ENCODE peak calls at places on chromosomes 12 and 14, in six cellular contexts. M, Z, W, T, K and C are unnamed samples.
A peak's percentile ranks its signal among the peaks of the same experiment; 100 is the strongest.

GRCh38 chr12:10186299-10186698 is 7.5 kb downstream of the TMEM52B start:
- DNase-seq in M (no peak), Z (no peak), W (no peak), T (no peak), K (no peak), C (no peak)

GRCh38 chr12:93699271-93700141 is 22.3 kb downstream of the CRADD start:
- DNase-seq in M (no peak), Z (peak; percentile 56), W (no peak), T (no peak), K (no peak), C (no peak)

GRCh38 chr14:102817942-102818940 is 41.0 kb downstream of the TRAF3 start:
- DNase-seq in M (no peak), Z (no peak), W (no peak), T (no peak), K (no peak), C (no peak)

GRCh38 chr12:118356809-118357326 is 15.8 kb downstream of the TAOK3 start:
- DNase-seq in M (no peak), Z (no peak), W (no peak), T (no peak), K (no peak), C (no peak)

GRCh38 chr12:93622485-93622884 is 50.0 kb downstream of the SOCS2 start:
- DNase-seq in M (no peak), Z (no peak), W (no peak), T (no peak), K (no peak), C (no peak)

GRCh38 chr14:53113992-53114391 is 39.1 kb downstream of the DDHD1 start:
- DNase-seq in M (no peak), Z (no peak), W (no peak), T (no peak), K (no peak), C (no peak)

GRCh38 chr14:24674204-24674970 is 40.4 kb upstream of the GZMB start:
- DNase-seq in M (no peak), Z (no peak), W (no peak), T (no peak), K (no peak), C (no peak)

GRCh38 chr12:5166976-5167375 is 123.3 kb downstream of the KCNA5 start:
- DNase-seq in M (no peak), Z (peak; percentile 6), W (peak; percentile 99), T (no peak), K (no peak), C (no peak)

GRCh38 chr12:102756564-102756963 is 160.5 kb downstream of the PAH start:
- DNase-seq in M (no peak), Z (no peak), W (no peak), T (no peak), K (no peak), C (no peak)

GRCh38 chr12:91562476-91562875 is 379.9 kb upstream of the DCN start:
- DNase-seq in M (no peak), Z (no peak), W (no peak), T (no peak), K (no peak), C (no peak)

GRCh38 chr12:72453079-72453478 is 180.9 kb downstream of the TRHDE start:
- DNase-seq in M (no peak), Z (no peak), W (no peak), T (no peak), K (no peak), C (no peak)

GRCh38 chr12:71556881-71557280 is 106.8 kb downstream of the ZFC3H1 start:
- DNase-seq in M (no peak), Z (peak; percentile 75), W (peak; percentile 72), T (peak; percentile 14), K (no peak), C (no peak)

GRCh38 chr14:54353266-54353665 is 43.5 kb upstream of the CDKN3 start:
- DNase-seq in M (no peak), Z (no peak), W (no peak), T (no peak), K (no peak), C (no peak)

GRCh38 chr12:104177663-104178501 is 37.7 kb upstream of the TXNRD1 start:
- DNase-seq in M (peak; percentile 93), Z (peak; percentile 85), W (peak; percentile 72), T (peak; percentile 63), K (peak; percentile 54), C (no peak)

GRCh38 chr12:92248977-92249376 is 103.3 kb upstream of the BTG1 start:
- DNase-seq in M (no peak), Z (no peak), W (no peak), T (no peak), K (no peak), C (no peak)

GRCh38 chr12:130438243-130438620 is 100.5 kb downstream of the PIWIL1 start:
- DNase-seq in M (peak; percentile 36), Z (no peak), W (no peak), T (no peak), K (peak; percentile 29), C (peak; percentile 66)

GRCh38 chr12:66251049-66251448 is 51.2 kb upstream of the HELB start:
- DNase-seq in M (no peak), Z (no peak), W (no peak), T (no peak), K (no peak), C (no peak)

GRCh38 chr14:22265319-22266140 is 323.5 kb downstream of the DAD1 start:
- DNase-seq in M (no peak), Z (no peak), W (no peak), T (peak; percentile 35), K (no peak), C (no peak)

GRCh38 chr14:52117433-52117832 is 48.6 kb upstream of the NID2 start:
- DNase-seq in M (peak; percentile 79), Z (no peak), W (no peak), T (no peak), K (no peak), C (no peak)

GRCh38 chr14:54343276-54344121 is 53.3 kb upstream of the CDKN3 start:
- DNase-seq in M (no peak), Z (no peak), W (peak; percentile 44), T (no peak), K (no peak), C (no peak)

GRCh38 chr12:49033611-49034286 is 15.2 kb upstream of the PRKAG1 start:
- DNase-seq in M (peak; percentile 56), Z (no peak), W (no peak), T (no peak), K (peak; percentile 34), C (peak; percentile 44)

GRCh38 chr12:49491823-49492222 is 47.0 kb upstream of the KCNH3 start:
- DNase-seq in M (no peak), Z (no peak), W (no peak), T (no peak), K (no peak), C (no peak)

GRCh38 chr14:23138173-23138535 is 19.1 kb upstream of the CEBPE start:
- DNase-seq in M (no peak), Z (no peak), W (no peak), T (no peak), K (no peak), C (no peak)

GRCh38 chr12:123931686-123932321 is 40.8 kb downstream of the CCDC92 start:
- DNase-seq in M (peak; percentile 35), Z (no peak), W (no peak), T (no peak), K (no peak), C (no peak)

GRCh38 chr12:78241472-78241871 is 410.8 kb downstream of the NAV3 start:
- DNase-seq in M (no peak), Z (no peak), W (no peak), T (no peak), K (no peak), C (no peak)

GRCh38 chr14:50052517-50052916 is 63.9 kb downstream of the VCPKMT start:
- DNase-seq in M (peak; percentile 35), Z (no peak), W (no peak), T (no peak), K (no peak), C (peak; percentile 22)

GRCh38 chr12:77923882-77924281 is 93.2 kb downstream of the NAV3 start:
- DNase-seq in M (no peak), Z (no peak), W (no peak), T (no peak), K (no peak), C (no peak)

GRCh38 chr12:131883521-131883900 is 10.9 kb upstream of the ULK1 start:
- DNase-seq in M (peak; percentile 42), Z (no peak), W (no peak), T (no peak), K (no peak), C (no peak)

GRCh38 chr14:21104448-21105060 is 3.7 kb downstream of the TMEM253 start:
- DNase-seq in M (peak; percentile 91), Z (no peak), W (no peak), T (peak; percentile 69), K (peak; percentile 88), C (no peak)

GRCh38 chr14:21748869-21749303 is 75.3 kb upstream of the OR4E1 start:
- DNase-seq in M (no peak), Z (no peak), W (no peak), T (peak; percentile 44), K (no peak), C (no peak)

GRCh38 chr12:71216725-71217579 is 59.2 kb upstream of the TSPAN8 start:
- DNase-seq in M (no peak), Z (peak; percentile 31), W (no peak), T (peak; percentile 65), K (peak; percentile 50), C (no peak)

GRCh38 chr12:116426391-116427136 is 132.6 kb upstream of the MAP1LC3B2 start:
- DNase-seq in M (peak; percentile 89), Z (peak; percentile 77), W (peak; percentile 94), T (peak; percentile 51), K (no peak), C (peak; percentile 96)
- TF ChIP-seq CTCF in M (no peak), Z (peak; percentile 58), W (peak; percentile 57), T (no peak), K (no peak), C (peak; percentile 80)

GRCh38 chr14:59018978-59019377 is 169.5 kb upstream of the DAAM1 start:
- DNase-seq in M (no peak), Z (no peak), W (no peak), T (peak; percentile 27), K (no peak), C (no peak)
- TF ChIP-seq CTCF in M (no peak), Z (peak; percentile 56), W (peak; percentile 36), T (peak; percentile 23), K (no peak), C (peak; percentile 48)

DNA sequence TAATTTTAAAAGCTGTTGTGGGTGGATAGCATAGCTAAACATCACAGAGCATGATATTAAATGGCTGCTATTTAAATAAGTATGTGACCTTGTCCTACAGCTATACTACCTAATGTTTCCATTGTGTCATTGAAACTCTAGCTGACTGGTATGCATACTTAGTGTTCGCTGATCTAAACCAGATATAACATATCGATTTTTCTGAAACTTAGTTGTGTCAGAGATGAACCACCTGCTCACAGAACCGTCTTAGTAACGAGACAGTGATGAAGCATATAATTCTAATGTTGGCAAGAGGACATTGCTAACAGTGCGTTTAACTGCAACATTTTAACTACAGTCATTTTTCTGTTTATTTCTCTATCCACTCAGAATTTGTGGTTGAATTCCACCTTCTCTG is 36.1 kb upstream of the NUAK1 start:
- DNase-seq in M (no peak), Z (no peak), W (no peak), T (no peak), K (no peak), C (no peak)
- TF ChIP-seq CTCF in M (no peak), Z (no peak), W (no peak), T (no peak), K (no peak), C (no peak)

DNA sequence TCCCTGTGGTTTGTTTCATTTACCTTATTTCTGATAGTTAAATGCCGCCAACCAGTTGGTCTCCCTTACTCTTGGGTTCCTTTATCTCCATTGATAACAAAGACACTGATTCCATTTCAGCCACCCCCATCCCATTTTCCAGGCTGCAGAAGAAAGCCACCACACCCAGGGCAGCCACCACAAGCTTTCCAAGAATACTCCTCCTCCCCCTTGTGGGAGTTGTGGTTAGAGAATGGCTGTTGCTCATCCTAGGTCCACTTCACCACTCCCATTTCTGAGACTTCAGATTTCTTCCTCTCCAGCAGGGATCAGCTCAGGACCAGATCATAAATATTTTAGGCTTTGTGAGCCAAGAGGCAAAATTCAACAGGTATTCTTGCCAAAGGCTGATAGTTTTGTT is 73.9 kb downstream of the ANO4 start:
- DNase-seq in M (no peak), Z (no peak), W (no peak), T (no peak), K (no peak), C (no peak)
- TF ChIP-seq CTCF in M (no peak), Z (no peak), W (no peak), T (no peak), K (no peak), C (peak; percentile 25)